ENCODE peak calls at places on chromosomes 4 and X, in five cellular contexts. B is A673; Y is CD8-positive, alpha-beta T cell; U is HCT116; R is upper lobe of left lung. E is an unnamed sample. For H3K4me1, the result is how much of the 10 kb centered on the place peaks cover.

GRCh38 chrX:51894697-51895336 is 1.4 kb downstream of the MAGED1 start:
- DNase-seq in U (no peak), R (peak), B (peak), Y (peak), E (no peak)

GRCh38 chrX:41452565-41452964 is 5.4 kb downstream of the NYX start:
- DNase-seq in R (no peak), B (no peak), U (no peak), Y (no peak), E (no peak)

GRCh38 chrX:78652971-78653822 is 5.9 kb downstream of the RTL3 start:
- DNase-seq in R (no peak), U (no peak), B (peak), Y (no peak), E (no peak)

GRCh38 chr4:121728798-121729226 is 32.0 kb upstream of the ANXA5 start:
- DNase-seq in U (no peak), B (no peak), Y (no peak), R (no peak), E (no peak)

GRCh38 chr4:113049421-113050355 is at the start of gene ANK2:
- DNase-seq in Y (no peak), R (no peak), U (no peak), B (no peak), E (no peak)

GRCh38 chrX:2432298-2432863 is 68.4 kb downstream of the DHRSX start:
- DNase-seq in B (no peak), R (no peak), U (no peak), Y (no peak), E (no peak)

GRCh38 chr4:167587361-167587760 is 353.1 kb upstream of the SPOCK3 start:
- DNase-seq in U (no peak), Y (no peak), R (no peak), B (no peak), E (no peak)

GRCh38 chrX:45710081-45710801 is 509.6 kb upstream of the DIPK2B start:
- DNase-seq in U (peak), B (peak), Y (no peak), R (no peak), E (peak)

GRCh38 chr4:122953924-122954323 is 31.5 kb upstream of the NUDT6 start:
- DNase-seq in Y (no peak), U (no peak), B (no peak), R (no peak), E (no peak)

GRCh38 chrX:44422631-44423030 is 79.2 kb upstream of the EFHC2 start:
- DNase-seq in U (no peak), Y (no peak), B (no peak), R (no peak), E (no peak)

GRCh38 chr4:113633467-113633866 is 128.1 kb downstream of the CAMK2D start:
- DNase-seq in Y (no peak), U (no peak), B (no peak), R (no peak), E (no peak)

DNA sequence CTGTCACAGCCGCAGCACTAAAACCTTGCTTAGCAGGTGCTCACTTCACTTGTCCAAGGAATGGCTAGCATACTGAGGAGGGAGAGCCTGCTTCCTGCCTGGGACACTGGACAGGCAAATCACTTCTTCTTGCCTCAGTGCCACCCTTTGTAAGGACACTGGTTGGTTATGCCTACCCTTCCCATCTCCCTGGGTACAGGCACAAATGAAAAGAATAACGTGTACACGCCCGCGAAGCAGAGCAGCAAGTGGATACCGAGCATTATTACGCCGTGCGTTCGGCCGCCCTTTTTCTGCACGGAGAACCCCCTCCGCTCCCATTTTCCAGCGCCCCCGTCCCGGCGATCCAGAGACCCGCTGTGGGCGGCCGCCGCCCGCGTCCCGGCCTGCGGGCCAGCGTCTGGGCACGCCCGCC is 338 bp upstream of the KLHL2 start:
- DNase-seq in R (no peak), U (no peak), B (no peak), Y (no peak), E (no peak)
- H3K4me1 ChIP-seq in R (under half), U (under half), B (under half), Y (under half), E (under half)

GRCh38 chr4:48360966-48361470 is 19.7 kb downstream of the SLAIN2 start:
- DNase-seq in U (no peak), Y (no peak), B (no peak), R (no peak), E (no peak)
- H3K27ac ChIP-seq in U (no peak), Y (no peak), B (peak), R (no peak), E (peak)

GRCh38 chr4:8294036-8294435 is 24.5 kb downstream of the HTRA3 start:
- DNase-seq in B (no peak), R (no peak), Y (no peak), U (no peak), E (peak)
- TF ChIP-seq CTCF in B (no peak), R (no peak), Y (no peak), U (no peak), E (no peak)

DNA sequence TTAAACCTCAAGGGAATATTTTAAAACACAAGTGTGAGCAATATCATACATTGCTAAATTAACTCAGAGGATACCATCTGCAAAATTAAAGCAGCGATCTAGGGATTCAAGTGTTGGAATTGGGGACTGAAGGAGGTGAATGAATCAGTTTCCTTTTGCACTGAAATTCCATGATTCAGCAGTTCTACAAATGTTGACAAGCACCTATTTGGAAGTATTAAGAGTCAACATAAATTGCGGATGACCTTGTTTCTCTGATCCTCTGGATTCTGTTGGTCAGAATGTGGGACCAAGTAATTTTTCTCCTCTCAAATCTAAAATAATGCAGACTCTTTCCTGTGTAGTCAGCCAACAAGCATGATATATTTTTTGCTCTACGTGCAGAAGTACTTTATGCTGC is 78.8 kb downstream of the LDB2 start:
- DNase-seq in U (no peak), B (peak), Y (no peak), R (no peak), E (no peak)
- H3K4me1 ChIP-seq in U (under half), B (under half), Y (under half), R (under half), E (under half)

E was measured in RWPE2.